ENCODE peak calls at places on chromosomes 2 and 18, in eight cellular contexts. F, Y, O, Q, I, K, B and L are unnamed samples.

GRCh38 chr18:73577365-73577764 is 570.3 kb downstream of the FBXO15 start:
- DNase-seq in F (peak; percentile 53), Y (peak; percentile 52), O (peak; percentile 37), Q (no peak), I (no peak), K (no peak), B (no peak), L (no peak)

GRCh38 chr2:25265802-25266201 is 75.9 kb downstream of the DNMT3A start:
- DNase-seq in F (no peak), Y (no peak), O (no peak), Q (no peak), I (peak; percentile 75), K (no peak), B (no peak), L (no peak)

GRCh38 chr2:236955675-236956618 is 129.7 kb upstream of the COPS8 start:
- DNase-seq in F (peak; percentile 44), Y (no peak), O (peak; percentile 10), Q (no peak), I (no peak), K (no peak), B (no peak), L (peak; percentile 73)

GRCh38 chr2:58107803-58108710 is 61.5 kb downstream of the VRK2 start:
- DNase-seq in F (peak; percentile 94), Y (peak; percentile 91), O (peak; percentile 91), Q (peak; percentile 13), I (no peak), K (no peak), B (no peak), L (peak; percentile 94)

GRCh38 chr2:66334237-66335054 is 100.5 kb upstream of the MEIS1 start:
- DNase-seq in F (peak; percentile 12), Y (no peak), O (peak; percentile 9), Q (no peak), I (no peak), K (no peak), B (no peak), L (no peak)

GRCh38 chr2:218957685-218958084 is 1.8 kb upstream of the CDK5R2 start:
- DNase-seq in F (no peak), Y (no peak), O (no peak), Q (no peak), I (no peak), K (no peak), B (no peak), L (no peak)

GRCh38 chr2:144666032-144666431 is 146.1 kb upstream of the ZEB2 start:
- DNase-seq in F (no peak), Y (no peak), O (no peak), Q (no peak), I (no peak), K (no peak), B (no peak), L (peak; percentile 29)

GRCh38 chr18:52312321-52312720 is 27.7 kb upstream of the DCC start:
- DNase-seq in F (peak; percentile 74), Y (no peak), O (no peak), Q (no peak), I (no peak), K (no peak), B (no peak), L (no peak)

GRCh38 chr2:26721267-26722032 is 28.9 kb downstream of the KCNK3 start:
- DNase-seq in F (no peak), Y (no peak), O (no peak), Q (no peak), I (peak; percentile 18), K (no peak), B (no peak), L (peak; percentile 56)

GRCh38 chr2:28754321-28754720 is 2.7 kb downstream of the PPP1CB start:
- DNase-seq in F (no peak), Y (no peak), O (no peak), Q (no peak), I (peak; percentile 66), K (no peak), B (no peak), L (peak; percentile 40)

GRCh38 chr18:63788447-63789096 is 13.4 kb downstream of the SERPINB7 start:
- DNase-seq in F (peak; percentile 91), Y (peak; percentile 91), O (peak; percentile 86), Q (no peak), I (no peak), K (no peak), B (peak; percentile 73), L (peak; percentile 78)

GRCh38 chr2:10985260-10985659 is 73.5 kb downstream of the KCNF1 start:
- DNase-seq in F (no peak), Y (no peak), O (no peak), Q (no peak), I (no peak), K (no peak), B (no peak), L (no peak)

GRCh38 chr2:69095246-69095645 is 82.3 kb downstream of the ANTXR1 start:
- DNase-seq in F (peak; percentile 81), Y (peak; percentile 60), O (peak; percentile 87), Q (peak; percentile 62), I (no peak), K (no peak), B (no peak), L (peak; percentile 91)

GRCh38 chr2:108612153-108612513 is 77.9 kb downstream of the LIMS1 start:
- DNase-seq in F (peak; percentile 60), Y (peak; percentile 39), O (peak; percentile 29), Q (peak; percentile 64), I (no peak), K (no peak), B (peak; percentile 60), L (peak; percentile 80)

GRCh38 chr2:99572380-99572779 is 82.6 kb upstream of the REV1 start:
- DNase-seq in F (peak; percentile 32), Y (no peak), O (peak; percentile 15), Q (peak; percentile 84), I (no peak), K (peak; percentile 24), B (no peak), L (no peak)

GRCh38 chr2:18491577-18491976 is 68.9 kb downstream of the RDH14 start:
- DNase-seq in F (no peak), Y (no peak), O (no peak), Q (no peak), I (no peak), K (no peak), B (no peak), L (no peak)

GRCh38 chr18:28048612-28049011 is 128.3 kb downstream of the CDH2 start:
- DNase-seq in F (no peak), Y (no peak), O (no peak), Q (peak; percentile 23), I (no peak), K (no peak), B (no peak), L (no peak)

GRCh38 chr2:26292646-26293045 is 47.9 kb downstream of the HADHB start:
- DNase-seq in F (peak; percentile 33), Y (no peak), O (no peak), Q (no peak), I (no peak), K (no peak), B (no peak), L (peak; percentile 66)